ENCODE peak calls at places on chromosomes 6 and 20, in six cellular contexts. One of them, this sample, is unnamed.

GRCh38 chr6:37550436-37550835 is 50.7 kb upstream of the CCDC167 start:
- DNase-seq in AG09319: no peak
- DNase-seq in iris pigment epithelial cell: peak
- DNase-seq in mesendoderm: no peak
- DNase-seq in right lobe of liver: no peak
- DNase-seq in BJ: no peak
- DNase-seq in this sample: no peak

GRCh38 chr6:35072051-35072697 is 69.0 kb downstream of the TCP11 start:
- DNase-seq in AG09319: no peak
- DNase-seq in iris pigment epithelial cell: no peak
- DNase-seq in mesendoderm: no peak
- DNase-seq in right lobe of liver: no peak
- DNase-seq in BJ: no peak
- DNase-seq in this sample: no peak

GRCh38 chr6:77105091-77105490 is 358.2 kb downstream of the HTR1B start:
- DNase-seq in AG09319: no peak
- DNase-seq in iris pigment epithelial cell: no peak
- DNase-seq in mesendoderm: no peak
- DNase-seq in right lobe of liver: no peak
- DNase-seq in BJ: no peak
- DNase-seq in this sample: no peak

GRCh38 chr6:1774541-1774940 is 164.8 kb downstream of the FOXC1 start:
- DNase-seq in AG09319: no peak
- DNase-seq in iris pigment epithelial cell: peak
- DNase-seq in mesendoderm: no peak
- DNase-seq in right lobe of liver: no peak
- DNase-seq in BJ: no peak
- DNase-seq in this sample: no peak

GRCh38 chr20:44696315-44696714 is 18.9 kb upstream of the CCN5 start:
- DNase-seq in AG09319: no peak
- DNase-seq in iris pigment epithelial cell: no peak
- DNase-seq in mesendoderm: peak
- DNase-seq in right lobe of liver: no peak
- DNase-seq in BJ: no peak
- DNase-seq in this sample: no peak

GRCh38 chr20:19129976-19130612 is 82.3 kb upstream of the SLC24A3 start:
- DNase-seq in AG09319: no peak
- DNase-seq in iris pigment epithelial cell: no peak
- DNase-seq in mesendoderm: no peak
- DNase-seq in right lobe of liver: no peak
- DNase-seq in BJ: no peak
- DNase-seq in this sample: no peak

GRCh38 chr6:44257007-44257752 is at the start of gene SLC35B2:
- DNase-seq in AG09319: no peak
- DNase-seq in iris pigment epithelial cell: peak
- DNase-seq in mesendoderm: peak
- DNase-seq in right lobe of liver: peak
- DNase-seq in BJ: no peak
- DNase-seq in this sample: no peak

GRCh38 chr6:5132741-5133140 is 47.6 kb downstream of the PPP1R3G start:
- DNase-seq in AG09319: peak
- DNase-seq in iris pigment epithelial cell: peak
- DNase-seq in mesendoderm: peak
- DNase-seq in right lobe of liver: no peak
- DNase-seq in BJ: peak
- DNase-seq in this sample: peak

GRCh38 chr6:1526689-1527088 is 83.0 kb upstream of the FOXC1 start:
- DNase-seq in AG09319: no peak
- DNase-seq in iris pigment epithelial cell: no peak
- DNase-seq in mesendoderm: no peak
- DNase-seq in right lobe of liver: no peak
- DNase-seq in BJ: no peak
- DNase-seq in this sample: no peak

GRCh38 chr20:44646641-44647274 is 4.7 kb downstream of the ADA start:
- DNase-seq in AG09319: no peak
- DNase-seq in iris pigment epithelial cell: peak
- DNase-seq in mesendoderm: no peak
- DNase-seq in right lobe of liver: no peak
- DNase-seq in BJ: no peak
- DNase-seq in this sample: no peak

GRCh38 chr6:45422541-45423110 is 44.9 kb upstream of the SUPT3H start:
- DNase-seq in AG09319: no peak
- DNase-seq in iris pigment epithelial cell: peak
- DNase-seq in mesendoderm: peak
- DNase-seq in right lobe of liver: peak
- DNase-seq in BJ: no peak
- DNase-seq in this sample: no peak

GRCh38 chr6:125507987-125508655 is 206.4 kb upstream of the HDDC2 start:
- DNase-seq in AG09319: no peak
- DNase-seq in iris pigment epithelial cell: peak
- DNase-seq in mesendoderm: no peak
- DNase-seq in right lobe of liver: no peak
- DNase-seq in BJ: no peak
- DNase-seq in this sample: no peak

GRCh38 chr6:133241088-133241900 is at the start of gene EYA4:
- DNase-seq in AG09319: no peak
- DNase-seq in iris pigment epithelial cell: peak
- DNase-seq in mesendoderm: peak
- DNase-seq in right lobe of liver: no peak
- DNase-seq in BJ: no peak
- DNase-seq in this sample: no peak

GRCh38 chr6:136317023-136317649 is 27.5 kb upstream of the BCLAF1 start:
- DNase-seq in AG09319: peak
- DNase-seq in iris pigment epithelial cell: peak
- DNase-seq in mesendoderm: peak
- DNase-seq in right lobe of liver: peak
- DNase-seq in BJ: no peak
- DNase-seq in this sample: peak

GRCh38 chr6:32815115-32815514 is 1.7 kb downstream of the HLA-DOB start:
- DNase-seq in AG09319: no peak
- DNase-seq in iris pigment epithelial cell: no peak
- DNase-seq in mesendoderm: no peak
- DNase-seq in right lobe of liver: no peak
- DNase-seq in BJ: no peak
- DNase-seq in this sample: no peak